ENCODE peak calls at places on chromosomes 13 and 19, in six cellular contexts. A, D, K, E, W and J are unnamed samples. For H3K36me3, the result is how much of the 10 kb centered on the place peaks cover.

GRCh38 chr19:42229855-42230331 is 9.8 kb downstream of the ZNF526 start:
- DNase-seq in A (no peak), D (no peak), K (no peak), E (no peak), W (no peak), J (no peak)

GRCh38 chr13:94061316-94061715 is 418.2 kb downstream of the DCT start:
- DNase-seq in A (no peak), D (no peak), K (no peak), E (no peak), W (no peak), J (no peak)

GRCh38 chr19:11382898-11383705 is 1.0 kb downstream of the EPOR start:
- DNase-seq in A (peak), D (peak), K (peak), E (no peak), W (peak), J (no peak)

GRCh38 chr13:64910061-64910460 is 2320.1 kb downstream of the PCDH9 start:
- DNase-seq in A (no peak), D (no peak), K (no peak), E (no peak), W (no peak), J (no peak)

GRCh38 chr13:44739120-44739519 is 163.0 kb upstream of the TSC22D1 start:
- DNase-seq in A (no peak), D (no peak), K (no peak), E (no peak), W (no peak), J (no peak)

GRCh38 chr13:98775844-98776598 is 23.5 kb upstream of the SLC15A1 start:
- DNase-seq in A (no peak), D (no peak), K (no peak), E (no peak), W (no peak), J (no peak)

GRCh38 chr19:33226550-33227241 is 1.0 kb upstream of the SLC7A10 start:
- DNase-seq in A (no peak), D (no peak), K (peak), E (no peak), W (no peak), J (no peak)

GRCh38 chr19:50233308-50233910 is 30.0 kb downstream of the MYH14 start:
- DNase-seq in A (no peak), D (no peak), K (peak), E (no peak), W (no peak), J (no peak)

GRCh38 chr13:111122631-111123030 is 7.5 kb downstream of the ARHGEF7 start:
- DNase-seq in A (no peak), D (no peak), K (no peak), E (no peak), W (no peak), J (no peak)

GRCh38 chr19:55116232-55117062 is 990 bp downstream of the PPP1R12C start:
- DNase-seq in A (peak), D (peak), K (peak), E (peak), W (peak), J (no peak)

GRCh38 chr19:18109731-18110671 is 12.4 kb downstream of the MAST3 start:
- DNase-seq in A (peak), D (peak), K (peak), E (no peak), W (peak), J (no peak)

GRCh38 chr19:14526423-14526822 is 3.0 kb upstream of the TECR start:
- DNase-seq in A (no peak), D (no peak), K (no peak), E (no peak), W (no peak), J (no peak)

GRCh38 chr13:99542788-99543406 is 41.6 kb downstream of the TM9SF2 start:
- DNase-seq in A (no peak), D (no peak), K (no peak), E (no peak), W (no peak), J (peak)

GRCh38 chr19:17244618-17245534 is 843 bp downstream of the NR2F6 start:
- DNase-seq in A (no peak), D (peak), K (peak), E (no peak), W (peak), J (no peak)

GRCh38 chr13:93689333-93689732 is 462.7 kb downstream of the GPC6 start:
- DNase-seq in A (no peak), D (no peak), K (no peak), E (no peak), W (no peak), J (no peak)

GRCh38 chr19:49847731-49848696 is 2.9 kb upstream of the PTOV1 start:
- DNase-seq in A (no peak), D (no peak), K (no peak), E (no peak), W (no peak), J (no peak)

GRCh38 chr13:99269627-99270252 is 11.6 kb upstream of the GPR18 start:
- DNase-seq in A (no peak), D (no peak), K (no peak), E (no peak), W (no peak), J (no peak)

GRCh38 chr19:57056972-57057371 is 62.8 kb upstream of the USP29 start:
- DNase-seq in A (peak), D (peak), K (no peak), E (peak), W (peak), J (no peak)

GRCh38 chr13:109389892-109390345 is 396.5 kb downstream of the IRS2 start:
- DNase-seq in A (no peak), D (no peak), K (no peak), E (no peak), W (no peak), J (no peak)

GRCh38 chr19:11479090-11479469 is 1.8 kb downstream of the ELAVL3 start:
- DNase-seq in A (no peak), D (no peak), K (no peak), E (no peak), W (no peak), J (no peak)

GRCh38 chr19:49718991-49719390 is 28.1 kb downstream of the CPT1C start:
- DNase-seq in A (no peak), D (no peak), K (no peak), E (no peak), W (no peak), J (no peak)

GRCh38 chr13:91576590-91576989 is 178.2 kb downstream of the GPC5 start:
- DNase-seq in A (no peak), D (no peak), K (no peak), E (no peak), W (no peak), J (no peak)

GRCh38 chr19:1110809-1111640 is 7.2 kb downstream of the GPX4 start:
- DNase-seq in A (peak), D (no peak), K (no peak), E (no peak), W (no peak), J (no peak)

GRCh38 chr13:46296920-46297319 is 85.2 kb downstream of the LRRC63 start:
- DNase-seq in A (no peak), D (no peak), K (no peak), E (no peak), W (no peak), J (no peak)

GRCh38 chr19:35899547-35900214 is 659 bp downstream of the NFKBID start:
- DNase-seq in A (peak), D (peak), K (peak), E (peak), W (peak), J (peak)
- TF ChIP-seq POLR2A in A (peak), D (peak), K (no peak), E (peak), W (peak), J (no peak)

GRCh38 chr19:7559102-7559501 is 23.6 kb downstream of the PNPLA6 start:
- DNase-seq in A (no peak), D (no peak), K (no peak), E (no peak), W (no peak), J (no peak)
- H3K4me3 ChIP-seq in A (no peak), D (no peak), K (no peak), E (no peak), W (no peak), J (no peak)

GRCh38 chr19:44671400-44671799 is at the start of gene CEACAM19:
- DNase-seq in A (no peak), D (no peak), K (no peak), E (no peak), W (no peak), J (no peak)

GRCh38 chr19:44672226-44672625 is 944 bp downstream of the CEACAM19 start:
- DNase-seq in A (no peak), D (no peak), K (no peak), E (no peak), W (no peak), J (no peak)

GRCh38 chr19:44666852-44667251 is 4.4 kb upstream of the CEACAM19 start:
- DNase-seq in A (no peak), D (no peak), K (no peak), E (no peak), W (no peak), J (no peak)

GRCh38 chr19:44664976-44665375 is 6.3 kb upstream of the CEACAM19 start:
- DNase-seq in A (no peak), D (no peak), K (no peak), E (no peak), W (no peak), J (no peak)

GRCh38 chr19:44668985-44669764 is 2.1 kb upstream of the CEACAM19 start:
- DNase-seq in A (no peak), D (no peak), K (no peak), E (no peak), W (no peak), J (no peak)
- H3K36me3 ChIP-seq in A (under half), D (under half), K (under half), E (under half), W (under half), J (under half)

GRCh38 chr19:8558325-8558724 is 18.9 kb downstream of the MYO1F start:
- DNase-seq in A (no peak), D (no peak), K (no peak), E (no peak), W (no peak), J (no peak)

GRCh38 chr19:8557637-8558238 is 19.5 kb downstream of the MYO1F start:
- DNase-seq in A (no peak), D (no peak), K (no peak), E (no peak), W (no peak), J (no peak)

GRCh38 chr19:8566855-8567254 is 10.4 kb downstream of the MYO1F start:
- DNase-seq in A (no peak), D (no peak), K (no peak), E (no peak), W (no peak), J (no peak)

GRCh38 chr19:8561071-8561764 is 16.0 kb downstream of the MYO1F start:
- DNase-seq in A (no peak), D (no peak), K (no peak), E (no peak), W (no peak), J (no peak)
- TF ChIP-seq POLR2A in A (no peak), D (no peak), K (no peak), E (no peak), W (no peak), J (no peak)

GRCh38 chr13:20717581-20718542 is 14.4 kb downstream of the IL17D start:
- DNase-seq in A (no peak), D (no peak), K (no peak), E (no peak), W (no peak), J (no peak)
- H3K4me3 ChIP-seq in A (no peak), D (no peak), K (no peak), E (no peak), W (no peak), J (no peak)

GRCh38 chr13:70253834-70254233 is 145.6 kb upstream of the KLHL1 start:
- DNase-seq in A (no peak), D (no peak), K (no peak), E (no peak), W (no peak), J (no peak)
- H3K36me3 ChIP-seq in A (under half), D (under half), K (under half), E (under half), W (under half), J (under half)